ENCODE peak calls at places on chromosomes 3 and 15, in five cellular contexts. H is GM13976, V is GM12865, W is fibroblast of lung, Q is thyroid gland. S is an unnamed sample.

GRCh38 chr3:112587336-112587735 is 25.5 kb downstream of the SLC35A5 start:
- DNase-seq in W (no peak), Q (no peak), H (no peak), V (no peak), S (no peak)

GRCh38 chr3:96319176-96319575 is 495.2 kb upstream of the EPHA6 start:
- DNase-seq in V (no peak), W (no peak), Q (no peak), H (no peak), S (no peak)

GRCh38 chr3:197256836-197257444 is 41.5 kb downstream of the DLG1 start:
- DNase-seq in W (peak), Q (peak), V (peak), H (peak), S (no peak)

GRCh38 chr15:69225355-69226027 is 65.1 kb downstream of the GLCE start:
- DNase-seq in V (peak), Q (no peak), H (no peak), W (peak), S (no peak)

GRCh38 chr3:18900994-18901393 is 247.3 kb upstream of the KCNH8 start:
- DNase-seq in V (peak), Q (no peak), W (peak), H (no peak), S (no peak)

GRCh38 chr3:133662256-133662773 is 574 bp upstream of the TOPBP1 start:
- DNase-seq in Q (no peak), V (peak), W (peak), H (peak), S (no peak)

GRCh38 chr3:47057212-47057671 is 77.8 kb downstream of the NBEAL2 start:
- DNase-seq in H (peak), Q (no peak), V (peak), W (peak), S (no peak)

GRCh38 chr3:192490720-192491119 is 236.6 kb downstream of the FGF12 start:
- DNase-seq in Q (no peak), W (no peak), H (no peak), V (no peak), S (no peak)

GRCh38 chr3:154229217-154229590 is 95.1 kb downstream of the DHX36 start:
- DNase-seq in H (no peak), V (no peak), Q (no peak), W (peak), S (no peak)

GRCh38 chr3:183244981-183245476 is 8.0 kb upstream of the B3GNT5 start:
- DNase-seq in V (no peak), W (no peak), H (no peak), Q (no peak), S (no peak)

GRCh38 chr15:77070180-77070499 is 769 bp downstream of the TSPAN3 start:
- DNase-seq in V (no peak), H (no peak), W (no peak), Q (no peak), S (no peak)

GRCh38 chr15:79657722-79658121 is 225.6 kb downstream of the MINAR1 start:
- DNase-seq in W (no peak), V (no peak), Q (no peak), H (no peak), S (no peak)

GRCh38 chr3:49619649-49620048 is 54.5 kb upstream of the APEH start:
- DNase-seq in W (no peak), Q (no peak), V (no peak), H (no peak), S (no peak)

GRCh38 chr15:73370151-73370550 is 1.4 kb upstream of the HCN4 start:
- DNase-seq in Q (no peak), H (no peak), W (no peak), V (no peak), S (no peak)

GRCh38 chr15:65101891-65102708 is 12.9 kb downstream of the UBAP1L start:
- DNase-seq in Q (no peak), H (no peak), V (no peak), W (no peak), S (no peak)

GRCh38 chr15:77783636-77784035 is 150.9 kb upstream of the LINGO1 start:
- DNase-seq in V (no peak), H (no peak), Q (no peak), W (no peak), S (no peak)

GRCh38 chr15:87959080-87959479 is 297.5 kb downstream of the NTRK3 start:
- DNase-seq in W (no peak), V (no peak), Q (no peak), H (no peak), S (no peak)

GRCh38 chr15:92197761-92198160 is 195.9 kb upstream of the ST8SIA2 start:
- DNase-seq in W (no peak), V (no peak), Q (no peak), H (no peak), S (peak)

GRCh38 chr3:66795365-66795764 is 202.7 kb upstream of the KBTBD8 start:
- DNase-seq in V (no peak), W (peak), Q (no peak), H (no peak), S (no peak)

GRCh38 chr3:46797486-46797885 is 65.8 kb downstream of the MYL3 start:
- DNase-seq in H (no peak), W (no peak), Q (no peak), V (no peak), S (no peak)

GRCh38 chr3:46666471-46666845 is 27.0 kb downstream of the ALS2CL start:
- DNase-seq in H (peak), W (no peak), V (no peak), Q (peak), S (no peak)

GRCh38 chr3:192275741-192276355 is 451.5 kb downstream of the FGF12 start:
- DNase-seq in W (peak), Q (no peak), V (no peak), H (no peak), S (no peak)

GRCh38 chr3:62566022-62566557 is 192.7 kb upstream of the FEZF2 start:
- DNase-seq in V (peak), H (no peak), Q (no peak), W (no peak), S (no peak)

GRCh38 chr15:101172421-101173097 is 79.3 kb downstream of the CHSY1 start:
- DNase-seq in V (no peak), Q (no peak), W (no peak), H (no peak), S (no peak)
- TF ChIP-seq CTCF in V (no peak), Q (no peak), W (no peak), H (no peak), S (no peak)

GRCh38 chr3:178422406-178422805 is 113.8 kb upstream of the KCNMB2 start:
- DNase-seq in V (no peak), H (no peak), Q (no peak), W (no peak), S (no peak)

GRCh38 chr3:178417736-178418135 is 118.5 kb upstream of the KCNMB2 start:
- DNase-seq in V (no peak), Q (no peak), W (no peak), H (no peak), S (no peak)

GRCh38 chr3:178421069-178421468 is 115.2 kb upstream of the KCNMB2 start:
- DNase-seq in V (no peak), W (no peak), H (no peak), Q (no peak), S (no peak)

GRCh38 chr3:178420033-178420432 is 116.2 kb upstream of the KCNMB2 start:
- DNase-seq in H (no peak), V (no peak), Q (no peak), W (no peak), S (no peak)

DNA sequence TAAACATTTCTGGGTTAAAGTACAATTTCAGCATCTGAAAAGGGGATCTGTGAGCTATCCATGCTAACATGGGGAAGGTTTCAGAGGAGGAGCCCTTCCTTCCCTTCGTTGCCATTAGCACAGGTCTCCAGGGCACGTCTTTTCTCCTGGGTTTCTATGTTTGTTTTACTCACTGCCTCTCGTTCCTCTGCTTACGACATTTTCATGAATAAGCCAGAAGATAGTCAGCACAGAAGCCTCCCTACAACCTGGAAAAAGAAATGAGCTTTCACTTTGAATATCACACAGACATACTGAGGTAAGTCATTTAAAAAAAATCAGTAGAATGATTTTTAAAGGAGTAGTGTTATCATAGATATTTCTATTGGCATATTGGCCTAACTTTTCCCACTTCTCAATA is 117.2 kb upstream of the KCNMB2 start:
- DNase-seq in H (no peak), Q (peak), W (peak), V (no peak), S (no peak)
- TF ChIP-seq CTCF in H (no peak), Q (no peak), W (no peak), V (no peak), S (no peak)

GRCh38 chr3:13317596-13318320 is 102.4 kb downstream of the NUP210 start:
- DNase-seq in Q (no peak), W (no peak), H (no peak), V (no peak), S (no peak)

GRCh38 chr3:13319821-13320220 is 100.3 kb downstream of the NUP210 start:
- DNase-seq in H (no peak), W (no peak), V (no peak), Q (no peak), S (no peak)

GRCh38 chr3:13314877-13315276 is 105.2 kb downstream of the NUP210 start:
- DNase-seq in V (no peak), W (no peak), H (no peak), Q (no peak), S (no peak)

GRCh38 chr3:13316603-13317002 is 103.5 kb downstream of the NUP210 start:
- DNase-seq in V (no peak), H (no peak), W (no peak), Q (no peak), S (no peak)

GRCh38 chr3:13318626-13319470 is 101.3 kb downstream of the NUP210 start:
- DNase-seq in H (no peak), V (no peak), W (no peak), Q (no peak), S (no peak)
- TF ChIP-seq CTCF in H (no peak), V (no peak), W (no peak), Q (no peak), S (no peak)

GRCh38 chr15:95760508-95760907 is 570.0 kb upstream of the NR2F2 start:
- DNase-seq in Q (no peak), V (peak), W (no peak), H (no peak), S (no peak)

GRCh38 chr15:95770191-95770590 is 560.3 kb upstream of the NR2F2 start:
- DNase-seq in W (peak), H (no peak), V (no peak), Q (no peak), S (no peak)

GRCh38 chr15:95761742-95762141 is 568.8 kb upstream of the NR2F2 start:
- DNase-seq in W (no peak), Q (no peak), V (no peak), H (no peak), S (no peak)

GRCh38 chr15:95763426-95763825 is 567.1 kb upstream of the NR2F2 start:
- DNase-seq in V (no peak), H (no peak), W (no peak), Q (no peak), S (no peak)

GRCh38 chr15:95765161-95765560 is 565.3 kb upstream of the NR2F2 start:
- DNase-seq in H (no peak), V (no peak), Q (no peak), W (no peak), S (no peak)
- TF ChIP-seq CTCF in H (no peak), V (no peak), Q (no peak), W (no peak), S (no peak)

DNA sequence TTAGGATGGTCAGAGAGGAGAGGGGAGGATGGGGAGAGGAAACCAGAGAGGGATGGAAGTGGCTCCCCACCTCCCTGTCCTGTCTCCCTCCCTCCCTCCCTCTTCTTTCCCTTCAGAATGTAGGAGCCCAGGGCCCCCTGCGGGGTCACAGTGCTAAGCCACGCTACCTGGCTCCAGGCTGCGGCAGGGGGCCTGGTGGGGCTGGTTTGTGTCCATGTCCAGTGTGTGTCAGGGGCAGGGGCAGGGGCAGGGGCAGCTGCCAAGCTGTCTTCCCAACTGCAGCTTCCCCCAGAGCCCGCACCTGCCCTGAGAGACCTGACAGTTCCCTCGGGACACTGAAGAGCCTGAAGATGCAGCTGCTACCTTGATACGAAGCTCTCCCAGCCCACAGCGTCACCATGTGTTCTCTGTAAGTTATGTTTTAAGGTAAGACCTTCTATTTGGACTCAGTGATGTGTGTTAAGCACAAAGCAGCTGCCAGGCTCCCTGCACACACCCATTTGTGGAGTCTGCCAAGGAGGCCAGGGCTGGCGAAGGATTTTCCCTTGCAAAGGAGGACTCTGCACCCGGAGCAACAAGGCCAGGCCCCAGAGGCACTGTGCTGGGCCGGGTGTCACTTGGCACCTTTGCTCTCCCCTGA is 121.8 kb upstream of the SMAD3 start:
- DNase-seq in H (no peak), Q (peak), V (peak), W (no peak), S (no peak)
- TF ChIP-seq CTCF in H (no peak), Q (no peak), V (peak), W (no peak), S (no peak)

GRCh38 chr15:53384417-53384816 is 375.0 kb downstream of the WDR72 start:
- DNase-seq in H (no peak), Q (peak), W (no peak), V (no peak), S (no peak)
- TF ChIP-seq CTCF in H (peak), Q (no peak), W (no peak), V (peak), S (peak)

S was measured in osteocyte.